ENCODE peak calls at places on chromosomes 2 and 18, in seven cellular contexts. A is transverse colon, R is type B pancreatic cell, C is cardiac muscle cell, M is pancreas, F is left ventricle myocardium superior, O is NCI-H2029. J is an unnamed sample.
A peak's percentile ranks its signal among the peaks of the same experiment; 100 is the strongest.

GRCh38 chr2:176763871-176764404 is 448.7 kb upstream of the HNRNPA3 start:
- DNase-seq in O (no peak), R (no peak), C (no peak), M (no peak), F (no peak), A (no peak), J (no peak)

GRCh38 chr18:12417687-12418086 is 10.0 kb downstream of the PRELID3A start:
- DNase-seq in O (no peak), R (no peak), C (no peak), F (no peak), M (no peak), A (no peak), J (no peak)

GRCh38 chr18:2572892-2573291 is 1.5 kb downstream of the NDC80 start:
- DNase-seq in R (no peak), M (no peak), C (peak; percentile 32), F (no peak), A (no peak), O (no peak), J (no peak)

GRCh38 chr2:44578401-44579135 is 216.8 kb downstream of the CAMKMT start:
- DNase-seq in C (peak; percentile 89), A (no peak), M (no peak), F (no peak), R (no peak), O (no peak), J (no peak)

GRCh38 chr18:6628189-6628588 is 101.3 kb upstream of the ARHGAP28 start:
- DNase-seq in C (peak; percentile 62), F (no peak), A (no peak), R (no peak), O (no peak), M (no peak), J (no peak)

GRCh38 chr2:88607416-88607815 is 19.8 kb downstream of the EIF2AK3 start:
- DNase-seq in R (no peak), C (no peak), A (no peak), O (no peak), M (no peak), F (no peak), J (no peak)

GRCh38 chr2:207469380-207469779 is 60.4 kb upstream of the CREB1 start:
- DNase-seq in R (no peak), F (no peak), O (no peak), M (no peak), C (no peak), A (no peak), J (no peak)

GRCh38 chr2:216827073-216827725 is 32.7 kb downstream of the TNP1 start:
- DNase-seq in O (no peak), F (no peak), R (no peak), A (no peak), C (no peak), M (no peak), J (no peak)

GRCh38 chr2:177314194-177314593 is 49.7 kb upstream of the NFE2L2 start:
- DNase-seq in O (no peak), F (no peak), R (no peak), A (no peak), C (peak; percentile 84), M (no peak), J (no peak)

GRCh38 chr2:39718483-39718882 is 52.8 kb downstream of the TMEM178A start:
- DNase-seq in A (no peak), R (no peak), O (no peak), F (no peak), M (no peak), C (no peak), J (no peak)

GRCh38 chr2:210480764-210481163 is 4.2 kb upstream of the LANCL1 start:
- DNase-seq in R (no peak), A (no peak), M (no peak), O (no peak), F (no peak), C (no peak), J (no peak)

GRCh38 chr2:111205774-111206173 is 85.1 kb downstream of the BCL2L11 start:
- DNase-seq in M (no peak), R (no peak), A (no peak), C (no peak), F (no peak), O (no peak), J (no peak)

GRCh38 chr2:176159678-176160250 is 2.7 kb downstream of the HOXD3 start:
- DNase-seq in C (no peak), R (no peak), F (no peak), O (no peak), A (no peak), M (no peak), J (no peak)

GRCh38 chr2:239236043-239236807 is 164.6 kb downstream of the HDAC4 start:
- DNase-seq in R (no peak), M (no peak), F (no peak), O (no peak), C (no peak), A (no peak), J (no peak)

GRCh38 chr18:12017079-12017478 is 35.8 kb downstream of the IMPA2 start:
- DNase-seq in O (no peak), R (no peak), A (no peak), C (no peak), F (no peak), M (no peak), J (no peak)

GRCh38 chr2:200509227-200509607 is 651 bp downstream of the KCTD18 start:
- DNase-seq in F (peak; percentile 29), O (no peak), M (no peak), R (no peak), A (no peak), C (peak; percentile 10), J (no peak)

GRCh38 chr2:206084468-206084869 is 1.5 kb downstream of the INO80D start:
- DNase-seq in M (peak; percentile 59), C (peak; percentile 71), F (peak; percentile 61), A (peak; percentile 67), O (peak; percentile 31), R (no peak), J (peak; percentile 30)

GRCh38 chr2:23636412-23636811 is 251.4 kb downstream of the KLHL29 start:
- DNase-seq in R (no peak), C (peak; percentile 31), A (no peak), M (no peak), F (peak; percentile 51), O (no peak), J (no peak)

GRCh38 chr18:23565916-23566547 is 20.3 kb downstream of the NPC1 start:
- DNase-seq in O (no peak), A (no peak), C (no peak), R (no peak), F (no peak), M (no peak), J (no peak)

GRCh38 chr18:59155140-59155539 is 15.5 kb downstream of the SEC11C start:
- DNase-seq in C (peak; percentile 9), O (no peak), R (no peak), A (no peak), M (no peak), F (no peak), J (no peak)

GRCh38 chr2:165440367-165440766 is 29.1 kb upstream of the CSRNP3 start:
- DNase-seq in O (no peak), F (no peak), C (peak; percentile 81), M (no peak), A (no peak), R (no peak), J (peak; percentile 43)